ENCODE peak calls at places on chromosomes 2 and 18, in six cellular contexts. M is heart right ventricle, H is cardiac muscle cell, Q is psoas muscle, X is fibroblast of lung, B is ascending aorta. Y is an unnamed sample.

GRCh38 chr18:70991577-70991976 is 702.7 kb downstream of the SOCS6 start:
- DNase-seq in Q (no peak), H (peak; percentile 9), B (no peak), X (peak; percentile 2), M (no peak), Y (no peak)

GRCh38 chr2:11270891-11271290 is 73.5 kb downstream of the ROCK2 start:
- DNase-seq in M (no peak), H (peak; percentile 59), X (peak; percentile 82), Q (no peak), B (no peak), Y (no peak)

GRCh38 chr2:195382186-195382585 is 274.8 kb upstream of the SLC39A10 start:
- DNase-seq in Q (no peak), M (no peak), H (no peak), B (no peak), X (no peak), Y (no peak)

GRCh38 chr2:9113262-9113661 is 93.3 kb upstream of the ASAP2 start:
- DNase-seq in X (no peak), M (no peak), Q (no peak), B (no peak), H (no peak), Y (no peak)

GRCh38 chr2:101089419-101089818 is 61.8 kb downstream of the TBC1D8 start:
- DNase-seq in H (no peak), B (no peak), Q (no peak), X (no peak), M (no peak), Y (no peak)

GRCh38 chr2:200218645-200219044 is 87.8 kb upstream of the SPATS2L start:
- DNase-seq in M (no peak), X (no peak), H (no peak), Q (no peak), B (no peak), Y (no peak)

GRCh38 chr2:232655392-232655791 is 22.0 kb downstream of the EFHD1 start:
- DNase-seq in B (peak; percentile 69), H (no peak), X (no peak), Q (peak; percentile 56), M (no peak), Y (no peak)

GRCh38 chr18:5746844-5747243 is 148.5 kb downstream of the TMEM200C start:
- DNase-seq in H (no peak), Q (no peak), M (no peak), B (no peak), X (no peak), Y (no peak)

GRCh38 chr2:149799296-149799695 is 211.7 kb upstream of the MMADHC start:
- DNase-seq in Q (no peak), X (peak; percentile 49), M (no peak), B (no peak), H (peak; percentile 76), Y (peak; percentile 20)

GRCh38 chr2:232761301-232761907 is 15.0 kb downstream of the KCNJ13 start:
- DNase-seq in M (no peak), X (peak; percentile 47), B (no peak), H (peak; percentile 56), Q (no peak), Y (no peak)

DNA sequence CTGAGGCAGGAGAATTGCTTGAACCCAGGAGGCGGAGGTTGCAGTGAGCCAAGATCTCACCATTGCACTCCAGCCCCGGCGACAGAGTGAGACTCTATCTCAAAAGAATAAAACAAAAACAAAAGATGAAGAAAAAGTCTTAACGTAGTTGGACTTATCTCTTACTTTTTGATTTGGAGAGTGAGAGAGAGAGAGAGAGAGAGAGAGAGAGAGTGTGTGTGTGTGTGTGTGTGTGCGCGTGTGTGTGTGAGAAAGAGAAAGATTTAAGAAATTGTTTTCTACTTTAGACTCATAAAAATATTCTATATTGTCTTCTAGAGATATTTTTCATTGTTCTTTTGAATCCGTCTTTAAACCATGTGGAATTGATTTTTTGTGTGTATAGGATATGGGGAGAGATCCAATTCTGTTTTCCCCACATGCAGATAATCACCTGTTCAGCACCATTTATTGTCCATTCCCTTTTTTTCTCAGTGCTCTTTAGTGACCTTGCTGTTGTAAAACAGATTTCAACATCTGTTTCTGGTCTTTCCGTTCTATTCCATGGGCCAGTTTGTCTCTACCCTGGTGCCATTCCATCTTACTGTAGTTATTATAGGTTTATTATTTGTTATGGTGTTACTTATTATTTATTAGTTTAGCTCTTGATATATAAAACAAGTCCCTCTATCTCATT is 53.5 kb downstream of the KCMF1 start:
- DNase-seq in Q (no peak), X (no peak), M (no peak), B (no peak), H (no peak), Y (no peak)
- H3K27ac ChIP-seq in Q (no peak overlapping the region), X (no peak overlapping the region), M (no peak overlapping the region), B (no peak overlapping the region), H (peak overlapping the region; percentile 28), Y (no peak overlapping the region)

DNA sequence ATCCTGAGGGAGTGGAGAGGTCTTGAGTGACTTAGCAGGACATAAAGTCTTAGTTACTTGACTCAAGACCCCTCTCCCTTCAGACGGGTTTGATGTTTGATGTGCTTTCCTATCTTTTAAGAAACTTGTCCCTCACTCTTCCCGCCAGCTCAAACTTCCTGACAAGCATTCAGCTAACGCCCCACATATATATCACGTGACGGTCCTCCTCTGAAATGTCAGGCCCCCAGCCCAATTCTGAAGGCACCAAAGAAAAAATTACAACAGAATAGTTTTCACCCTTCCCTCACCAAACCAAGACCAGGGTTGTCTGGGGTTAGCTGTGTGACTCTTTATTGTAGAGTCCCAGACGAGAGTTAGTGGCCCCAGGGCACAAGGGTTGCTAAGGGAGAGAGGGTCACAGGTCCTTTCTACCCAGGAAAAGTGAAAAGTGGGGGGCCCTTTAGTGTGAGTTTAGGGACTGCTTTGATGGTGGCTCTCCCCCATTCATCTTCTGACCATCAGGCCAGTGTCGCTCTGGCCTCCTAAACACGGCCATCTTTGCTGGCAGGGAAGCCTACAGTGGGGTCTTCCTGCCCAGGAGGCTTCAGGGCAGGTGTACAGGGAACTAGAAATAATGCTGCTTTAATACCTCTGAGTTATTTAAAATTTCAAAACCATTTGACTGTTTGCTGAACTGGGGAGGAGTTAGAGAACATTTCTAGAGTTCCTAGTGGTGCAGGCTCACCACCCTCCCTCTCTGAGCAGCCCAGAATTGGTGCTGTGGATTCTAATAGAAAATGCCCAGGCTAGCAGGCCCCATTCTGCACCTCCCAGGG is 2.7 kb downstream of the PKDCC start:
- DNase-seq in M (no peak), B (no peak), H (peak; percentile 56), Q (no peak), X (peak; percentile 38), Y (no peak)
- H3K4me3 ChIP-seq in M (peak overlapping the region; percentile 75), B (peak overlapping the region; percentile 84), H (peak overlapping the region; percentile 98), Q (peak overlapping the region; percentile 95), X (peak overlapping the region; percentile 84), Y (peak overlapping the region; percentile 74)

DNA sequence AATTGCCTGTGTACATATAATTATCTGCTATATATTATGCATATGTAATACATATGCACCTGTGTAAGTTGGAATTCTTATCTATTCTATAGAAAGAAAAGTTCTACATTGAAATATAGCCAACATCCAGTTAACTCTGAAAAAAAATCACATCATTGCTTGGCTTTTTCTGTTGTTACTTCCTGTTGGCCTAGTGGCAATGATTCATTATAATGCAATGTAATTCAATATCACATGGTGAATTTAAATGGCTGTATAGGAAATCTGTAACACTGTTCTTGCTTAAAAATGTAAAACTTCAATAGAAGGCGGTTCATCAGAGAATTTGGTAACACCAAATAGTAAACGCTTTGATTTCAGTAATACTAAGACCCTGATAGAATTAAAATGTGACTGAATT is 44.5 kb upstream of the MAP4K3 start:
- DNase-seq in H (peak; percentile 69), M (no peak), B (no peak), Q (no peak), X (peak; percentile 72), Y (no peak)
- H3K27ac ChIP-seq in H (no peak overlapping the region), M (no peak overlapping the region), B (no peak overlapping the region), Q (no peak overlapping the region), X (no peak overlapping the region), Y (no peak overlapping the region)

GRCh38 chr2:221502270-221502973 is 69.7 kb downstream of the EPHA4 start:
- DNase-seq in H (peak; percentile 81), X (peak; percentile 73), M (no peak), Q (no peak), B (no peak), Y (no peak)
- H3K4me3 ChIP-seq in H (no peak overlapping the region), X (peak overlapping the region; percentile 28), M (no peak overlapping the region), Q (peak overlapping the region; percentile 12), B (no peak overlapping the region), Y (no peak overlapping the region)

GRCh38 chr18:54148678-54149077 is 75.8 kb downstream of the MBD2 start:
- DNase-seq in M (no peak), B (no peak), X (no peak), H (no peak), Q (no peak), Y (no peak)
- H3K27ac ChIP-seq in M (no peak overlapping the region), B (peak overlapping the region; percentile 70), X (peak overlapping the region; percentile 59), H (no peak overlapping the region), Q (no peak overlapping the region), Y (peak overlapping the region; percentile 83)

GRCh38 chr2:46716806-46717732 is 198.5 kb downstream of the MCFD2 start:
- DNase-seq in H (no peak), B (no peak), Q (no peak), M (no peak), X (peak; percentile 52), Y (no peak)
- H3K4me3 ChIP-seq in H (no peak overlapping the region), B (peak overlapping the region; percentile 21), Q (peak overlapping the region; percentile 12), M (no peak overlapping the region), X (peak overlapping the region; percentile 46), Y (no peak overlapping the region)

GRCh38 chr2:48233005-48233404 is 296.9 kb upstream of the STON1 start:
- DNase-seq in B (no peak), Q (no peak), M (no peak), X (no peak), H (no peak), Y (no peak)
- H3K27ac ChIP-seq in B (no peak overlapping the region), Q (no peak overlapping the region), M (no peak overlapping the region), X (no peak overlapping the region), H (no peak overlapping the region), Y (no peak overlapping the region)

GRCh38 chr2:174844295-174844708 is 80.0 kb upstream of the CHRNA1 start:
- DNase-seq in B (no peak), Q (no peak), H (no peak), M (no peak), X (no peak), Y (no peak)
- H3K4me3 ChIP-seq in B (no peak overlapping the region), Q (no peak overlapping the region), H (peak overlapping the region; percentile 33), M (no peak overlapping the region), X (peak overlapping the region; percentile 75), Y (no peak overlapping the region)

GRCh38 chr2:206069417-206069816 is 16.6 kb downstream of the INO80D start:
- DNase-seq in Q (no peak), B (no peak), M (no peak), X (no peak), H (no peak), Y (no peak)
- H3K27ac ChIP-seq in Q (no peak overlapping the region), B (no peak overlapping the region), M (no peak overlapping the region), X (no peak overlapping the region), H (no peak overlapping the region), Y (no peak overlapping the region)